ENCODE peak calls at places on chromosomes 12 and 14, in seven cellular contexts. One of them, this sample, is unnamed. For H3K4me1, the result is how much of the 10 kb centered on the place peaks cover.

GRCh38 chr14:86296173-86296572 is 766.2 kb downstream of the FLRT2 start:
- DNase-seq in right lobe of liver: no peak
- DNase-seq in transverse colon: no peak
- DNase-seq in A549: no peak
- DNase-seq in HepG2: no peak
- DNase-seq in sigmoid colon: no peak
- DNase-seq in upper lobe of left lung: no peak
- DNase-seq in this sample: no peak

GRCh38 chr12:6925543-6926279 is 2.0 kb upstream of the ATN1 start:
- DNase-seq in right lobe of liver: peak
- DNase-seq in transverse colon: peak
- DNase-seq in A549: peak
- DNase-seq in HepG2: no peak
- DNase-seq in sigmoid colon: peak
- DNase-seq in upper lobe of left lung: no peak
- DNase-seq in this sample: peak

GRCh38 chr14:70093156-70093555 is 95.6 kb downstream of the SLC8A3 start:
- DNase-seq in right lobe of liver: no peak
- DNase-seq in transverse colon: no peak
- DNase-seq in A549: no peak
- DNase-seq in HepG2: no peak
- DNase-seq in sigmoid colon: no peak
- DNase-seq in upper lobe of left lung: no peak
- DNase-seq in this sample: no peak

GRCh38 chr14:76919811-76920571 is 93.8 kb downstream of the LRRC74A start:
- DNase-seq in right lobe of liver: peak
- DNase-seq in transverse colon: peak
- DNase-seq in A549: peak
- DNase-seq in HepG2: peak
- DNase-seq in sigmoid colon: peak
- DNase-seq in upper lobe of left lung: peak
- DNase-seq in this sample: peak

GRCh38 chr12:105409881-105410471 is 79.5 kb downstream of the C12orf75 start:
- DNase-seq in right lobe of liver: no peak
- DNase-seq in transverse colon: no peak
- DNase-seq in A549: no peak
- DNase-seq in HepG2: no peak
- DNase-seq in sigmoid colon: no peak
- DNase-seq in upper lobe of left lung: no peak
- DNase-seq in this sample: no peak

GRCh38 chr12:106493531-106493930 is 89.3 kb upstream of the RFX4 start:
- DNase-seq in right lobe of liver: no peak
- DNase-seq in transverse colon: no peak
- DNase-seq in A549: no peak
- DNase-seq in HepG2: peak
- DNase-seq in sigmoid colon: no peak
- DNase-seq in upper lobe of left lung: no peak
- DNase-seq in this sample: no peak

GRCh38 chr14:73833530-73834257 is 17.9 kb upstream of the PTGR2 start:
- DNase-seq in right lobe of liver: peak
- DNase-seq in transverse colon: no peak
- DNase-seq in A549: peak
- DNase-seq in HepG2: peak
- DNase-seq in sigmoid colon: no peak
- DNase-seq in upper lobe of left lung: no peak
- DNase-seq in this sample: no peak

GRCh38 chr14:97930191-97930590 is 1133.0 kb downstream of the VRK1 start:
- DNase-seq in right lobe of liver: no peak
- DNase-seq in transverse colon: no peak
- DNase-seq in A549: no peak
- DNase-seq in HepG2: no peak
- DNase-seq in sigmoid colon: no peak
- DNase-seq in upper lobe of left lung: peak
- DNase-seq in this sample: no peak

GRCh38 chr14:75824328-75824727 is 157.5 kb downstream of the TGFB3 start:
- DNase-seq in right lobe of liver: no peak
- DNase-seq in transverse colon: no peak
- DNase-seq in A549: no peak
- DNase-seq in HepG2: no peak
- DNase-seq in sigmoid colon: no peak
- DNase-seq in upper lobe of left lung: no peak
- DNase-seq in this sample: no peak

GRCh38 chr14:89486505-89486904 is 69.5 kb upstream of the FOXN3 start:
- DNase-seq in right lobe of liver: no peak
- DNase-seq in transverse colon: no peak
- DNase-seq in A549: no peak
- DNase-seq in HepG2: no peak
- DNase-seq in sigmoid colon: no peak
- DNase-seq in upper lobe of left lung: no peak
- DNase-seq in this sample: no peak

GRCh38 chr12:48995061-48995879 is 3.9 kb downstream of the DDN start:
- DNase-seq in right lobe of liver: peak
- DNase-seq in transverse colon: peak
- DNase-seq in A549: peak
- DNase-seq in HepG2: peak
- DNase-seq in sigmoid colon: peak
- DNase-seq in upper lobe of left lung: peak
- DNase-seq in this sample: peak

GRCh38 chr14:102774391-102775153 is 2.7 kb upstream of the TRAF3 start:
- DNase-seq in right lobe of liver: no peak
- DNase-seq in transverse colon: peak
- DNase-seq in A549: peak
- DNase-seq in HepG2: peak
- DNase-seq in sigmoid colon: no peak
- DNase-seq in upper lobe of left lung: no peak
- DNase-seq in this sample: peak

GRCh38 chr14:102775855-102776760 is 1.1 kb upstream of the TRAF3 start:
- DNase-seq in right lobe of liver: no peak
- DNase-seq in transverse colon: peak
- DNase-seq in A549: peak
- DNase-seq in HepG2: peak
- DNase-seq in sigmoid colon: no peak
- DNase-seq in upper lobe of left lung: peak
- DNase-seq in this sample: peak

GRCh38 chr14:102777711-102778615 is 714 bp downstream of the TRAF3 start:
- DNase-seq in right lobe of liver: peak
- DNase-seq in transverse colon: peak
- DNase-seq in A549: no peak
- DNase-seq in HepG2: no peak
- DNase-seq in sigmoid colon: no peak
- DNase-seq in upper lobe of left lung: peak
- DNase-seq in this sample: no peak

GRCh38 chr14:102778616-102779351 is 1.5 kb downstream of the TRAF3 start:
- DNase-seq in right lobe of liver: no peak
- DNase-seq in transverse colon: no peak
- DNase-seq in A549: no peak
- DNase-seq in HepG2: no peak
- DNase-seq in sigmoid colon: no peak
- DNase-seq in upper lobe of left lung: no peak
- DNase-seq in this sample: no peak

DNA sequence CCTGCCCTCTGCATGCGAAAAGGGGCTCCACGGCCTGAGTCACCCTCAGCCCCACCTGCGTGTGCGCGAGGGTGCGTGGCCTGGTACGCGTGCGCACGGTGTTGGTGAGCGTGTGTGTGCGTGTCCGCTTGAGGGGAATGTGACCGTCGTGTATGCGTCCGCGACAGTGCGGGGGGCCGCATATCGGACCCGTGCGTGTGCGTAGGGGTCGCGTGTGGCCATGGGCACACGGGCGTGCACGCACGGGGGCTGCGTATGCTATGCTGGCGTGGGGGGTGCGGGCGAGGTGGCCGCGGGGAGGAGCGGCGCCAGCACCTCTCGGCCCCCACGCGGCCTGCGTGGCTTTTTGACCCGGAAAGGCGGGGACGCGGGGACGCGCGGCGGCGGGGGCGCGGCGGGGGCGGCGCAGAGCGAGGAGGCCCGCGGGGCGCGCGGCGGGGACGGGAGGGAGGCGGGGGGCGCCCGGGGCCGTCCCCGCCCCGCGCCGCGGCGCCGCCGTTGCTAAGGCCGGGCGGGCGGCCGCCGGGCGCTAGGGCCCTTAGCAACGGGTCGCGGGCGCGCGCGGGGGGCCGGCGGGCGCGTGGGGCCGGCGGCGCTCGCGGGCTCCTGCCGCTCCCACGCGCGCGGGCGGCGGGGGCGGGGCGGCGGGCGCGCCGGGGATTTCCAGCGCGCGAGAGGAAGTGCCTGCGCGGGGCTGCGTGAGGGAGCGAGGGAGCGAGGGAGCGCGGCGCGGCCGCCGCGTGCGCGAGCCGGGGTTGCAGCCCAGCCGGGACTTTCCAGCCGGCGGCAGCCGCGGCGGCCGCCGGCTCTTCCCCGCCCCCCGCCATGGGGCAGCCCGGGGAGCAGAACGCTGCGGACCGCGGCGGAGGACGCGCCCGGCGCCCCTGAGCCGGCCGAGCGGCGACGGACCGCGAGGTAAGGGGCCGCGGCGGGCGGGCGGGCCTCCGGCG is at the start of gene TRAF3:
- DNase-seq in right lobe of liver: peak
- DNase-seq in transverse colon: peak
- DNase-seq in A549: peak
- DNase-seq in HepG2: no peak
- DNase-seq in sigmoid colon: peak
- DNase-seq in upper lobe of left lung: peak
- DNase-seq in this sample: peak
- H3K4me1 ChIP-seq in right lobe of liver: under half
- H3K4me1 ChIP-seq in transverse colon: under half
- H3K4me1 ChIP-seq in A549: under half
- H3K4me1 ChIP-seq in HepG2: half or more
- H3K4me1 ChIP-seq in sigmoid colon: under half
- H3K4me1 ChIP-seq in upper lobe of left lung: under half
- H3K4me1 ChIP-seq in this sample: under half

GRCh38 chr12:52442600-52443061 is 8.5 kb upstream of the KRT75 start:
- DNase-seq in right lobe of liver: no peak
- DNase-seq in transverse colon: no peak
- DNase-seq in A549: peak
- DNase-seq in HepG2: no peak
- DNase-seq in sigmoid colon: no peak
- DNase-seq in upper lobe of left lung: no peak
- DNase-seq in this sample: peak
- TF ChIP-seq CTCF in right lobe of liver: no peak
- TF ChIP-seq CTCF in transverse colon: no peak
- TF ChIP-seq CTCF in A549: peak
- TF ChIP-seq CTCF in HepG2: no peak
- TF ChIP-seq CTCF in sigmoid colon: no peak
- TF ChIP-seq CTCF in upper lobe of left lung: no peak
- TF ChIP-seq CTCF in this sample: no peak

GRCh38 chr14:68792022-68792829 is 641 bp downstream of the ZFP36L1 start:
- DNase-seq in right lobe of liver: no peak
- DNase-seq in transverse colon: no peak
- DNase-seq in A549: peak
- DNase-seq in HepG2: no peak
- DNase-seq in sigmoid colon: peak
- DNase-seq in upper lobe of left lung: peak
- DNase-seq in this sample: peak
- TF ChIP-seq POLR2A in right lobe of liver: no peak
- TF ChIP-seq POLR2A in transverse colon: no peak
- TF ChIP-seq POLR2A in A549: no peak
- TF ChIP-seq POLR2A in HepG2: no peak
- TF ChIP-seq POLR2A in sigmoid colon: no peak
- TF ChIP-seq POLR2A in upper lobe of left lung: no peak
- TF ChIP-seq POLR2A in this sample: no peak

GRCh38 chr12:28460420-28461130 is 270.3 kb downstream of the CCDC91 start:
- DNase-seq in right lobe of liver: no peak
- DNase-seq in transverse colon: no peak
- DNase-seq in A549: no peak
- DNase-seq in HepG2: no peak
- DNase-seq in sigmoid colon: no peak
- DNase-seq in upper lobe of left lung: no peak
- DNase-seq in this sample: no peak

GRCh38 chr12:28457785-28458184 is 267.5 kb downstream of the CCDC91 start:
- DNase-seq in right lobe of liver: no peak
- DNase-seq in transverse colon: no peak
- DNase-seq in A549: no peak
- DNase-seq in HepG2: no peak
- DNase-seq in sigmoid colon: no peak
- DNase-seq in upper lobe of left lung: no peak
- DNase-seq in this sample: no peak

GRCh38 chr12:28459481-28459880 is 269.2 kb downstream of the CCDC91 start:
- DNase-seq in right lobe of liver: no peak
- DNase-seq in transverse colon: no peak
- DNase-seq in A549: no peak
- DNase-seq in HepG2: peak
- DNase-seq in sigmoid colon: no peak
- DNase-seq in upper lobe of left lung: no peak
- DNase-seq in this sample: no peak

GRCh38 chr12:28463396-28463795 is 273.1 kb downstream of the CCDC91 start:
- DNase-seq in right lobe of liver: no peak
- DNase-seq in transverse colon: no peak
- DNase-seq in A549: no peak
- DNase-seq in HepG2: no peak
- DNase-seq in sigmoid colon: no peak
- DNase-seq in upper lobe of left lung: no peak
- DNase-seq in this sample: no peak
- H3K4me1 ChIP-seq in right lobe of liver: under half
- H3K4me1 ChIP-seq in transverse colon: under half
- H3K4me1 ChIP-seq in A549: under half
- H3K4me1 ChIP-seq in HepG2: under half
- H3K4me1 ChIP-seq in sigmoid colon: under half
- H3K4me1 ChIP-seq in upper lobe of left lung: under half
- H3K4me1 ChIP-seq in this sample: under half

GRCh38 chr12:123388218-123388947 is 4.5 kb downstream of the KMT5A start:
- DNase-seq in right lobe of liver: peak
- DNase-seq in transverse colon: peak
- DNase-seq in A549: peak
- DNase-seq in HepG2: peak
- DNase-seq in sigmoid colon: peak
- DNase-seq in upper lobe of left lung: peak
- DNase-seq in this sample: peak
- TF ChIP-seq CTCF in right lobe of liver: no peak
- TF ChIP-seq CTCF in transverse colon: no peak
- TF ChIP-seq CTCF in A549: peak
- TF ChIP-seq CTCF in HepG2: peak
- TF ChIP-seq CTCF in sigmoid colon: no peak
- TF ChIP-seq CTCF in upper lobe of left lung: no peak
- TF ChIP-seq CTCF in this sample: no peak

GRCh38 chr12:32587536-32588346 is 91.4 kb upstream of the DNM1L start:
- DNase-seq in right lobe of liver: no peak
- DNase-seq in transverse colon: no peak
- DNase-seq in A549: no peak
- DNase-seq in HepG2: no peak
- DNase-seq in sigmoid colon: no peak
- DNase-seq in upper lobe of left lung: no peak
- DNase-seq in this sample: no peak
- TF ChIP-seq POLR2A in right lobe of liver: no peak
- TF ChIP-seq POLR2A in transverse colon: no peak
- TF ChIP-seq POLR2A in A549: no peak
- TF ChIP-seq POLR2A in HepG2: no peak
- TF ChIP-seq POLR2A in sigmoid colon: no peak
- TF ChIP-seq POLR2A in upper lobe of left lung: no peak
- TF ChIP-seq POLR2A in this sample: no peak

DNA sequence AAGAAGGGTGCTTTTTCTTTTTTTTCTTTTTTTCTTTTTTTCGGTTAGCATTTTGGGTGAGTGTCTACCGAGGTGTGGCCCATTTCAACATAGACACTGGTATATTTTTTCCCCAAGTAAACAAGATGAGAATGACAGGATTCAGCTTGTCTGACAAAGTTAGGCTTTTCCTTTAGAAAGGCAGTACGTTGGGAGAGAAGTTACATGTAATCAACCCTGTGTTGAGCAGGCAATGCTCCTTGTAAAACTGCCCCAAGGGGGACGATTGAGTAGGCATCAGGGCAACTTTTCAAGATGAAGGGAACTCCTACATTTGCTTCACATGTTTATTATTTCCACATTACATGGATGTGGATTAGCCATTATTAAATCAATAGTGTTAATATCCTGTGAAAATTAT is 1.7 kb downstream of the EMP1 start:
- DNase-seq in right lobe of liver: no peak
- DNase-seq in transverse colon: no peak
- DNase-seq in A549: no peak
- DNase-seq in HepG2: no peak
- DNase-seq in sigmoid colon: no peak
- DNase-seq in upper lobe of left lung: no peak
- DNase-seq in this sample: no peak
- H3K4me1 ChIP-seq in right lobe of liver: under half
- H3K4me1 ChIP-seq in transverse colon: half or more
- H3K4me1 ChIP-seq in A549: half or more
- H3K4me1 ChIP-seq in HepG2: under half
- H3K4me1 ChIP-seq in sigmoid colon: under half
- H3K4me1 ChIP-seq in upper lobe of left lung: half or more
- H3K4me1 ChIP-seq in this sample: under half

This sample was measured in testis.